ENCODE peak calls at places on chromosomes 7 and 10, in five cellular contexts. B is heart left ventricle, A is spleen, X is transverse colon, Z is adrenal gland. G is an unnamed sample.

GRCh38 chr7:71130280-71130679 is 1.7 kb upstream of the GALNT17 start:
- DNase-seq in B (no peak), A (no peak), Z (no peak), X (no peak), G (no peak)

GRCh38 chr7:129522088-129522970 is 20.0 kb downstream of the SMKR1 start:
- DNase-seq in A (peak), X (no peak), B (no peak), Z (no peak), G (no peak)

GRCh38 chr7:47202146-47202768 is 379.7 kb downstream of the TNS3 start:
- DNase-seq in B (no peak), Z (no peak), A (no peak), X (no peak), G (peak)

GRCh38 chr7:83468251-83468739 is 180.6 kb downstream of the SEMA3E start:
- DNase-seq in B (peak), Z (peak), X (peak), A (no peak), G (peak)

GRCh38 chr10:5944389-5945202 is 32.7 kb downstream of the IL15RA start:
- DNase-seq in Z (peak), A (no peak), X (peak), B (peak), G (peak)

GRCh38 chr7:102985176-102985783 is 72.5 kb downstream of the LRRC17 start:
- DNase-seq in Z (no peak), B (no peak), X (no peak), A (no peak), G (no peak)

GRCh38 chr10:98265403-98266378 is 2.3 kb downstream of the LOXL4 start:
- DNase-seq in Z (no peak), B (no peak), X (no peak), A (no peak), G (no peak)

GRCh38 chr10:15896654-15897053 is 36.3 kb upstream of the MINDY3 start:
- DNase-seq in Z (no peak), A (no peak), B (no peak), X (no peak), G (no peak)

GRCh38 chr10:124605856-124606812 is 138.0 kb downstream of the FAM53B start:
- DNase-seq in X (no peak), A (peak), Z (no peak), B (no peak), G (no peak)

GRCh38 chr10:69335063-69335587 is 56.8 kb downstream of the HK1 start:
- DNase-seq in A (peak), X (peak), Z (peak), B (peak), G (no peak)

GRCh38 chr7:13990319-13990983 is 985 bp upstream of the ETV1 start:
- DNase-seq in X (peak), B (peak), A (peak), Z (peak), G (no peak)
- H3K27ac ChIP-seq in X (peak), B (peak), A (peak), Z (peak), G (peak)

GRCh38 chr10:96832721-96833219 is 672 bp downstream of the LCOR start:
- DNase-seq in X (peak), Z (peak), B (peak), A (peak), G (peak)
- TF ChIP-seq POLR2A in X (peak), Z (peak), B (no peak), A (no peak), G (no peak)

GRCh38 chr7:117020605-117021002 is 67.3 kb downstream of the ST7 start:
- DNase-seq in B (no peak), X (no peak), Z (no peak), A (no peak), G (no peak)

GRCh38 chr7:117017017-117017451 is 63.7 kb downstream of the ST7 start:
- DNase-seq in B (no peak), Z (no peak), A (no peak), X (no peak), G (no peak)

GRCh38 chr7:117019287-117019686 is 66.0 kb downstream of the ST7 start:
- DNase-seq in A (no peak), Z (no peak), X (no peak), B (no peak), G (no peak)

GRCh38 chr7:117019786-117020604 is 66.7 kb downstream of the ST7 start:
- DNase-seq in Z (peak), X (peak), A (peak), B (peak), G (no peak)

GRCh38 chr7:117018713-117019112 is 65.4 kb downstream of the ST7 start:
- DNase-seq in X (no peak), B (no peak), Z (no peak), A (no peak), G (no peak)
- TF ChIP-seq CTCF in X (no peak), B (no peak), Z (no peak), A (no peak), G (no peak)

DNA sequence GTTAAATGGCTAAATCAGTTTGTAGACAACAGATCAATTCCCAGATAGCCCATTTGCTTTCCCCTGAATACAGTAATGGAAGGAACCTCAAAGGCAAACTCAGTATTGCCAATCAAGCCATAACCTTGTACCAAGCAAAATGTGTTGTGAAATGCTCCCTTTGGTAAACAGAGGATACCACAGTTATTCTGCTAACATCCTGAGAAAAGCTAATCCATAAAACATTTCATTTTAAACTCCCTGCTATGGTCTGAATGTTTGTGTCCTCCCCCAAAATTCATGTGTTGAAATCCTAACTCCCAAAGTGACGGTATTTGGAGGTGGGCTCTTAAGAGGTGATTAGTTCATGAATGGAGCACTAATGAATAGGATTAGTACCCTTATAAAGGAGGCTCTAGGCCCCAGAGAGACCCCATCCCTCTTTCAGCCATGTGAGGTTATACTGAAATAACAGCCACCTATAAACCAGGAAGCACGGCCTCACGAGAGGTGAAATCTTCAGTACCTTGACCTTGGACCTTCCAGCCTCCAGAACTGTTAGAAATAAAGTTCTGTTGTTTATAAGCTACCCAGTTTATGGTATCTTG is 89.3 kb upstream of the RNF148 start:
- DNase-seq in X (no peak), B (no peak), Z (no peak), A (no peak), G (no peak)
- H3K27ac ChIP-seq in X (no peak), B (no peak), Z (no peak), A (no peak), G (no peak)

DNA sequence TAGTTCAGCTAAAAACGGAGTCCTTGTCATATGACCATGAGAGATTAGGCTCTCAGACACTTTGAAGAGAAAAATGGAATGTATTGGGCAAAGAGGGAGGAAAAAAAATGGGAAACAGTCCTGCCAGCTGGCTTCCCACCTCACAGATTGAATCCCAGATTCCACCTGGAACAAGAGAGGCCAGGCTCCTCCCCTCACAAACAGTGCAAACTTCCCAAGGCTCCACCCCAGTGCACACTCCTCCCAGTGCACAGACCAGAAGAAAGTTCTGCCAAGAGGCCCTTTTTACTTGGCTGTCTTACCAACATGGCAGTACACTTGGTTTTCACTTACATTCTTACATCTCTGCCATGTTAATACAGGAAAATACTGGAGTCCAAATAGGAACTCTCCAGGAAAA is 202.3 kb downstream of the AHR start:
- DNase-seq in A (no peak), X (no peak), B (no peak), Z (no peak), G (no peak)
- TF ChIP-seq POLR2A in A (no peak), X (no peak), B (no peak), Z (no peak), G (no peak)

DNA sequence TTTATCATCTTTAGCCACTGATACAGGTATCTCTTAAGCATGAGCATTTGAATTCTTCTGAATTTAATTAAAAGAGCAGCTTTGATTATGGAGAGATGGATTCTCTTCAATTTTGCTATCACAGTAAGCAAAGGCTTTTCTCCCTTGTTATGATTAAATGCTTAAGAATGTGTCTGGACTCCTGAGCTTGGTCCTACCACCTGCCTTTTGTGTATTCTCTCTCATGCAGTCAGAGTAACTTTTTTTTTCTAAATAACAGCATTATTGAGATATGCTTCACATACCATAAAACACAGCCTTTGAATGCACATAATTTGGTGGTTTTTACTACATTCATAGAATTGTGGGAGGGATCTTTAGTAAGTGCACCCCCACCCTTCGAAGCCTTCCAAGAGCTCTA is 175.6 kb downstream of the ADAM12 start:
- DNase-seq in A (no peak), B (no peak), X (no peak), Z (no peak), G (no peak)
- TF ChIP-seq CTCF in A (no peak), B (no peak), X (no peak), Z (no peak), G (no peak)

DNA sequence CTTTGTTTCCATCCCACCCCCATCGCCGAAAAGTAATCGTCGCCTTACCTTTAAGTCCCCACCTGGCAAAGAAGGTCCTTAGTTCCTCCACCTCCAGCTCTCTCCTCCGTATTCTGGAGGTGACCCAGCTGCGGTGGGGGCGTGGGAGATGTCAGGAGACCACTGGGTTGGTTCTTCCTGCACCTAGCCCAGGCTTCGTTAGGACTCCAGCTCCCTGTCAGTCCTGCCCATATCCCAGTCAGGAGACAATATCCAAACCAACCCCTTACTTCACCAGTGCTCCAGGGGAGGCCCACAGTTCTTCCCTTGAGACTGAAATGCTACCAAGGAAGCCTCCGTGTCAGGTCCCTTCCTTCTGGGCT is 693 bp downstream of the ADIRF start:
- DNase-seq in Z (peak), A (no peak), B (no peak), X (no peak), G (no peak)
- H3K27ac ChIP-seq in Z (no peak), A (peak), B (peak), X (peak), G (peak)

DNA sequence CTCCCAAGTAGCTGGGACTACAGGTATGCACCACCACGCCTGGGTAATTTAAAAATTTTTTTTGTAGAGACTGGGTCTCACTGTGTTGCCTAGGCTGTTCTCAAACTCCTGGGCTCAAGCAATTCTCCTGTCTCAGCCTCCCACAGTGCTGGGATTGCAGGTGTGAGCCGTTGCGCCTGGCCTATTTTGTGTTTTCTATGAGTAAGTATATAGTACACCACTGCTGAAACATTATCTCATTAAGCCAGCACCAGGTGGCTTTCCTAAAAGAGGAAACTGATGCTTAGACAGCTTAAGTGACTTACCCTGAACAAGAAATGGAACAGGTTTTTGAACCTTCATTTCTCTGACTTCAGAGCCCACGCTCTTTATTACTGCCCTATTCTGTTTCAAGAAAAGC is 7.8 kb upstream of the PTPN12 start:
- DNase-seq in X (no peak), A (no peak), B (no peak), Z (no peak), G (no peak)
- TF ChIP-seq POLR2A in X (no peak), A (no peak), B (no peak), Z (no peak), G (no peak)